ENCODE peak calls at places on chromosomes 2 and 18, in four cellular contexts. S is K562, J is HepG2, A is GM12878. C is an unnamed sample.

GRCh38 chr2:150165988-150166965 is 321.2 kb downstream of the RND3 start:
- DNase-seq in A (no peak), J (peak), S (peak), C (peak)

GRCh38 chr2:120740375-120740764 is 4.7 kb downstream of the GLI2 start:
- DNase-seq in S (no peak), A (no peak), J (no peak), C (no peak)

GRCh38 chr18:77088977-77089795 is 43.4 kb downstream of the MBP start:
- DNase-seq in S (no peak), J (no peak), A (no peak), C (no peak)

GRCh38 chr18:63155169-63155852 is 164.3 kb downstream of the BCL2 start:
- DNase-seq in S (peak), A (peak), J (peak), C (peak)

GRCh38 chr2:70992945-70993688 is 1.6 kb downstream of the TEX261 start:
- DNase-seq in J (no peak), S (no peak), A (no peak), C (no peak)

GRCh38 chr2:188884051-188884450 is 90.1 kb upstream of the COL3A1 start:
- DNase-seq in A (no peak), J (no peak), S (no peak), C (peak)

GRCh38 chr2:32422133-32422532 is 65.3 kb downstream of the BIRC6 start:
- DNase-seq in S (no peak), A (no peak), J (no peak), C (no peak)

GRCh38 chr2:71727562-71727961 is 274.2 kb downstream of the DYSF start:
- DNase-seq in J (no peak), A (no peak), S (no peak), C (no peak)

GRCh38 chr18:3347286-3347803 is 85.4 kb downstream of the MYL12B start:
- DNase-seq in J (no peak), A (no peak), S (no peak), C (no peak)

GRCh38 chr2:196927318-196928225 is 1.1 kb upstream of the PGAP1 start:
- DNase-seq in S (no peak), J (peak), A (no peak), C (no peak)

GRCh38 chr2:72138011-72138881 is 9.4 kb downstream of the CYP26B1 start:
- DNase-seq in J (peak), S (no peak), A (no peak), C (peak)

GRCh38 chr2:33518929-33519328 is 42.5 kb downstream of the RASGRP3 start:
- DNase-seq in S (no peak), A (no peak), J (no peak), C (peak)

GRCh38 chr2:78290581-78291214 is 734.8 kb upstream of the REG3G start:
- DNase-seq in S (no peak), A (no peak), J (no peak), C (no peak)

GRCh38 chr2:206836722-206837121 is 71.3 kb downstream of the FASTKD2 start:
- DNase-seq in J (no peak), S (no peak), A (no peak), C (no peak)
- TF ChIP-seq CHD2 in J (no peak), S (no peak), A (no peak), C (no peak)

DNA sequence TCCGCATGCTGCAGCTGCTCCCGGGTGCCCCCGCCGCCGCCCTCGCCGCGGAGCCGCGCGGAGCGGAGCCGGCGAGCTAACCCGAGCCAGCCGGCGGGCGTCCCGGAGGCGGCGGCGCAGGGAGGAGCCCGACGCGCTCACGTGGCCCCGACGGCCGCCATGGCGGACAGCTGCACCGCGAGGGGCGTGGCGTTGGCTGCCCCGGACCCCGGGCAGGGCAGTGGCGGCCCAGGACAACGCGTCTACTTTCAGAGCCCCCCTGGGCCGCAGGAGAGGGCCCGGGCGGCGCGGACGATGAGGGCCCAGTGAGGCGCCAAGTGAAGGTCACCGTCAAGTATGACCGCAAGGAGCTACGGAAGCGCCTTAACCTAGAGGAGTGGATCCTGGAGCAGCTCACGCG is 30.0 kb upstream of the CCNYL1 start:
- DNase-seq in S (no peak), A (no peak), J (no peak), C (no peak)
- TF ChIP-seq POLR2AphosphoS2 in S (no peak), A (no peak), J (no peak), C (no peak)

GRCh38 chr2:25497229-25497861 is 155.6 kb upstream of the DNMT3A start:
- DNase-seq in A (no peak), J (no peak), S (no peak), C (no peak)
- TF ChIP-seq EP300 in A (no peak), J (no peak), S (no peak), C (no peak)

DNA sequence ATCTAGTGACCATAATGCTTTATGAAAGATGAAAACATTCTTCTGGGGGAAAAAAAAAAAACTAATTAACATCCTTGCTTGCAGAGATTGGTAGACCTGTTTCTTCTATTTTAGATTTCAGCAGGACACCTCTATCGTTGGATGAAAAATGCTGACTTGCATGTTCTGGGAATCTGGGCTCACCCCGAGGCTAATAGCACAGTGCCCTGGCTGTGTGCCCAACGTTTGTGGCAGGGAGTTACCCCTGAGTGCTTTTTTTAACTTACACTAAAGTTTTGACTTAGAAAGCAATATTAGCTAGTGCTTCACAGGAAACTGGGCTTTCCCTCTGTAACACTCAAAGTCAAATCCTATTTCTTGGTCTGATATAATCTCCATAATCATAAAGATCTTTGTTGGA is 233.2 kb downstream of the SLC8A1 start:
- DNase-seq in A (no peak), S (no peak), J (no peak), C (no peak)
- TF ChIP-seq CHD2 in A (no peak), S (no peak), J (no peak), C (no peak)

GRCh38 chr2:191688934-191689695 is 11.2 kb downstream of the NABP1 start:
- DNase-seq in A (no peak), S (no peak), J (peak), C (peak)
- TF ChIP-seq POLR2AphosphoS2 in A (no peak), S (no peak), J (no peak), C (peak)

DNA sequence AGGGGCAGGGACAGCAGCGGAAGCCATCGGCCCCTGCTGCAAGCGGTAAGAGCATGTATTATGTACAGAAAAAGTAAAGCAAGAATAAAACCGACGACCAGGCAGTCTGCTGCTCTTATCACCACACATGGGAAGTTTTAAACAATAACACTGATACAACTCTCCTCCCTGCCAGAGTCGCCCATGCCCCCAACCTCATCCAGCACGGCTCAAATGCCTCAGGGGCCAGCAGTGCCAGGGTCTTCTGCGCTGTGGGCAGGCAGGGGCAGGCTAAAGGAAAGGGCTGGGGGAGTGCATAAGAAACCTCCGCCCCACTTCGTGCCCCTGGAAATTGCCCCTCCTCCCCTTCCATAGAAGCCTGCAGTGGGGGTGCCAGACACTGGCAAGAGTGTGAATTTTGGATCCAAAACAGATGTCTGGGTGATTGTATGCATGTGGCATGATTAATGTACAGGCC is 10.1 kb downstream of the TEX51 start:
- DNase-seq in S (no peak), J (no peak), A (no peak), C (no peak)
- TF ChIP-seq EP300 in S (no peak), J (no peak), A (no peak), C (no peak)

GRCh38 chr2:169683054-169683424 is 11.2 kb downstream of the CFAP210 start:
- DNase-seq in J (no peak), S (no peak), A (no peak), C (no peak)
- TF ChIP-seq CHD2 in J (no peak), S (no peak), A (no peak), C (no peak)

GRCh38 chr2:213991454-213992108 is 419.3 kb upstream of the VWC2L start:
- DNase-seq in J (no peak), A (no peak), S (no peak), C (no peak)

GRCh38 chr2:213995400-213996105 is 415.3 kb upstream of the VWC2L start:
- DNase-seq in A (no peak), S (no peak), J (no peak), C (peak)
- TF ChIP-seq POLR2AphosphoS2 in A (no peak), S (no peak), J (no peak), C (no peak)